ENCODE peak calls at places on chromosome 20, in eight cellular contexts. R, H, C, S, K, J, X and Q are unnamed samples.

GRCh38 chr20:846894-847278 is 13.4 kb downstream of the FAM110A start:
- DNase-seq in C (peak), H (no peak), R (no peak), X (no peak), S (peak), K (no peak), J (no peak), Q (no peak)

GRCh38 chr20:6533321-6533720 is 234.2 kb upstream of the BMP2 start:
- DNase-seq in X (no peak), K (peak), H (peak), S (no peak), C (no peak), J (peak), R (no peak), Q (peak)

GRCh38 chr20:63739129-63740069 is at the start of gene SLC2A4RG:
- DNase-seq in H (peak), K (peak), J (peak), C (peak), R (no peak), X (peak), S (peak), Q (peak)

GRCh38 chr20:36887779-36888133 is 11.8 kb downstream of the TLDC2 start:
- DNase-seq in J (no peak), X (no peak), K (peak), S (no peak), C (no peak), R (no peak), H (peak), Q (no peak)

GRCh38 chr20:3199976-3200755 is 4.3 kb downstream of the DDRGK1 start:
- DNase-seq in K (no peak), C (no peak), R (no peak), X (no peak), H (no peak), J (no peak), S (no peak), Q (no peak)

GRCh38 chr20:63134201-63134612 is 81.7 kb downstream of the YTHDF1 start:
- DNase-seq in J (no peak), K (no peak), S (no peak), C (no peak), H (no peak), R (no peak), X (no peak), Q (no peak)

GRCh38 chr20:43191946-43192847 is 2.5 kb upstream of the PTPRT start:
- DNase-seq in X (peak), J (no peak), H (peak), C (no peak), R (no peak), S (no peak), K (peak), Q (peak)

GRCh38 chr20:62219992-62220665 is at the start of gene HRH3:
- DNase-seq in K (peak), H (peak), C (peak), R (peak), X (peak), S (peak), J (no peak), Q (no peak)

GRCh38 chr20:35305682-35306556 is 13.7 kb upstream of the FAM83C start:
- DNase-seq in X (no peak), K (peak), S (no peak), H (peak), R (no peak), J (peak), C (no peak), Q (peak)

GRCh38 chr20:29874476-29875202 is 1382.8 kb upstream of the DEFB115 start:
- DNase-seq in H (no peak), X (no peak), K (no peak), R (no peak), J (no peak), S (no peak), C (no peak), Q (no peak)

GRCh38 chr20:23079926-23080325 is 6.2 kb downstream of the CD93 start:
- DNase-seq in H (no peak), X (no peak), C (no peak), J (no peak), K (no peak), R (no peak), S (no peak), Q (no peak)

GRCh38 chr20:43564993-43565757 is 6.3 kb downstream of the SGK2 start:
- DNase-seq in R (no peak), X (no peak), C (no peak), S (no peak), H (no peak), J (no peak), K (no peak), Q (no peak)

GRCh38 chr20:4151342-4151741 is 136.0 kb upstream of the RNF24 start:
- DNase-seq in C (no peak), X (no peak), H (no peak), R (no peak), S (no peak), J (no peak), K (no peak), Q (no peak)